ENCODE peak calls at places on chromosomes 12 and 14, in five cellular contexts. S is ovary, K is gastrocnemius medialis, T is testis, V is uterus. X is an unnamed sample. For H3K36me3, the result is how much of the 10 kb centered on the place peaks cover.

GRCh38 chr12:88590851-88591250 is 10.6 kb upstream of the KITLG start:
- DNase-seq in S (no peak), K (no peak), T (no peak), V (no peak), X (no peak)

GRCh38 chr14:99781853-99782610 is 11.2 kb upstream of the EML1 start:
- DNase-seq in S (no peak), K (no peak), T (no peak), V (no peak), X (no peak)

GRCh38 chr12:104609083-104609844 is 152.5 kb downstream of the CHST11 start:
- DNase-seq in S (no peak), K (no peak), T (no peak), V (no peak), X (no peak)

GRCh38 chr12:100359822-100360221 is 2.9 kb downstream of the SLC17A8 start:
- DNase-seq in S (no peak), K (no peak), T (no peak), V (no peak), X (no peak)

GRCh38 chr12:116130431-116130830 is 147.1 kb downstream of the MED13L start:
- DNase-seq in S (no peak), K (no peak), T (no peak), V (no peak), X (no peak)

GRCh38 chr14:104800600-104801283 is at the start of gene ZBTB42:
- DNase-seq in S (peak), K (peak), T (peak), V (peak), X (peak)

GRCh38 chr14:34331728-34332623 is 130.1 kb downstream of the SPTSSA start:
- DNase-seq in S (peak), K (peak), T (peak), V (peak), X (peak)

GRCh38 chr14:100904307-100905019 is 941 bp upstream of the RTL1 start:
- DNase-seq in S (peak), K (no peak), T (peak), V (no peak), X (no peak)

GRCh38 chr14:101721951-101722661 is 39.4 kb upstream of the PPP2R5C start:
- DNase-seq in S (no peak), K (peak), T (no peak), V (no peak), X (peak)

GRCh38 chr12:1217191-1217949 is 226.3 kb downstream of the ERC1 start:
- DNase-seq in S (no peak), K (no peak), T (no peak), V (no peak), X (no peak)

GRCh38 chr14:96090441-96091148 is 51.4 kb downstream of the C14orf132 start:
- DNase-seq in S (peak), K (no peak), T (peak), V (peak), X (peak)

GRCh38 chr14:104732931-104733681 is 9.1 kb downstream of the ADSS1 start:
- DNase-seq in S (no peak), K (peak), T (no peak), V (no peak), X (no peak)

GRCh38 chr12:44774815-44775411 is 101.2 kb downstream of the NELL2 start:
- DNase-seq in S (no peak), K (no peak), T (peak), V (no peak), X (no peak)

GRCh38 chr14:49206832-49207231 is 379.3 kb downstream of the RPS29 start:
- DNase-seq in S (peak), K (no peak), T (no peak), V (no peak), X (no peak)

GRCh38 chr12:524167-524951 is 64.6 kb downstream of the B4GALNT3 start:
- DNase-seq in S (no peak), K (no peak), T (no peak), V (no peak), X (no peak)

GRCh38 chr12:93466625-93467350 is 526 bp upstream of the MRPL42 start:
- DNase-seq in S (peak), K (no peak), T (no peak), V (peak), X (no peak)

GRCh38 chr12:28857327-28857726 is 291.8 kb upstream of the FAR2 start:
- DNase-seq in S (no peak), K (no peak), T (no peak), V (no peak), X (no peak)

GRCh38 chr12:25458047-25458552 is 95.0 kb downstream of the LMNTD1 start:
- DNase-seq in S (no peak), K (no peak), T (no peak), V (no peak), X (no peak)

GRCh38 chr14:60184597-60185555 is 19.7 kb upstream of the DHRS7 start:
- DNase-seq in S (no peak), K (no peak), T (no peak), V (no peak), X (no peak)

GRCh38 chr14:99996951-99997571 is 68.2 kb upstream of the EVL start:
- DNase-seq in S (no peak), K (no peak), T (no peak), V (no peak), X (no peak)

GRCh38 chr14:86780461-86780860 is 1212.5 kb downstream of the GALC start:
- DNase-seq in S (no peak), K (no peak), T (no peak), V (no peak), X (no peak)

GRCh38 chr12:41287500-41287899 is 99.4 kb downstream of the PDZRN4 start:
- DNase-seq in S (no peak), K (no peak), T (no peak), V (no peak), X (no peak)

GRCh38 chr12:12273291-12273957 is 6.6 kb upstream of the LRP6 start:
- DNase-seq in S (no peak), K (no peak), T (no peak), V (no peak), X (no peak)

DNA sequence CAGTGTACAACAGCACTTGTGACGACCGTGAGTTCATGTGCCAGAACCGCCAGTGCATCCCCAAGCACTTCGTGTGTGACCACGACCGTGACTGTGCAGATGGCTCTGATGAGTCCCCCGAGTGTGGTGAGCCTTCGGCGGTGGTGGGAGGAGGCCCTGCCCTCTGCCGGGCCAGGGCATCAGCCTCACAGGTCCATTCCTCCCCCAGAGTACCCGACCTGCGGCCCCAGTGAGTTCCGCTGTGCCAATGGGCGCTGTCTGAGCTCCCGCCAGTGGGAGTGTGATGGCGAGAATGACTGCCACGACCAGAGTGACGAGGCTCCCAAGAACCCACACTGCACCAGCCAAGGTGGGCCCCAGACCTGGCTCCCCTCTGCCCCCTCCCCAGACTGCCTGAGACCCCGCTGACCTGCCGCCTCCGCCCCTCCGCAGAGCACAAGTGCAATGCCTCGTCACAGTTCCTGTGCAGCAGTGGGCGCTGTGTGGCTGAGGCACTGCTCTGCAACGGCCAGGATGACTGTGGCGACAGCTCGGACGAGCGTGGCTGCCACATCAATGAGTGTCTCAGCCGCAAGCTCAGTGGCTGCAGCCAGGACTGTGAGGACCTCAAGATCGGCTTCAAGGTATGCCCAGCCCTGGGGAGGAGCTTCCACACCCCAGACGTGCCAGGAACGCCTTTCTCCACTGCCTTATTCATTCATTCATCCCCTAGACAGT is 20.8 kb upstream of the NXPH4 start:
- DNase-seq in S (no peak), K (no peak), T (no peak), V (no peak), X (no peak)
- H3K36me3 ChIP-seq in S (under half), K (under half), T (under half), V (under half), X (half or more)

GRCh38 chr14:74571901-74572828 is 39.9 kb downstream of the LTBP2 start:
- DNase-seq in S (peak), K (no peak), T (peak), V (peak), X (no peak)
- TF ChIP-seq POLR2A in S (no peak), K (no peak), T (no peak), V (peak), X (no peak)

GRCh38 chr14:22383515-22384166 is 205.4 kb downstream of the DAD1 start:
- DNase-seq in S (no peak), K (no peak), T (no peak), V (no peak), X (no peak)

GRCh38 chr14:22382395-22382794 is 206.6 kb downstream of the DAD1 start:
- DNase-seq in S (no peak), K (no peak), T (no peak), V (no peak), X (no peak)

GRCh38 chr14:22381751-22382150 is 207.3 kb downstream of the DAD1 start:
- DNase-seq in S (no peak), K (no peak), T (no peak), V (no peak), X (no peak)

GRCh38 chr14:22384167-22384549 is 204.9 kb downstream of the DAD1 start:
- DNase-seq in S (no peak), K (no peak), T (no peak), V (no peak), X (no peak)

GRCh38 chr14:22382955-22383354 is 206.1 kb downstream of the DAD1 start:
- DNase-seq in S (no peak), K (no peak), T (no peak), V (no peak), X (no peak)
- H3K4me3 ChIP-seq in S (no peak), K (no peak), T (no peak), V (no peak), X (no peak)

DNA sequence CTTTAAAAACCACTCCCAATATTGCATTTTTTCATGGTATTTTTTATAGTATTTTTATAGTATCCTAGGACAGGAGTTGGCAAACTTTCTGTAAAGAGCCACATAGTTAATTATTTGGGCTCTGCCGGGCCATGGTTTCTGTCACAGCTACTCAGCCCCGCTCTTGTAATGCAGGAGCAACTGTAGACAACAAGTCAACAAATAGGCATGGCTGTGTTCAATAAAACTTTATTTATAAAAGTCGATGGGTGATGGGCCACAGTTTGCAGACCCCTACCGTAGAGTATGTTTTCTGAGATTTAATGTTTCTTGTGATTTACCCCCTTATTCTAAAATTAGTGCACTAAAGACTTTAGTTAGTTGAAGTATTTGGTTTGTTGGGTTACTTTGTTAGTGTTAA is 25.5 kb downstream of the MDM2 start:
- DNase-seq in S (no peak), K (no peak), T (no peak), V (no peak), X (no peak)
- H3K36me3 ChIP-seq in S (under half), K (half or more), T (under half), V (under half), X (under half)

DNA sequence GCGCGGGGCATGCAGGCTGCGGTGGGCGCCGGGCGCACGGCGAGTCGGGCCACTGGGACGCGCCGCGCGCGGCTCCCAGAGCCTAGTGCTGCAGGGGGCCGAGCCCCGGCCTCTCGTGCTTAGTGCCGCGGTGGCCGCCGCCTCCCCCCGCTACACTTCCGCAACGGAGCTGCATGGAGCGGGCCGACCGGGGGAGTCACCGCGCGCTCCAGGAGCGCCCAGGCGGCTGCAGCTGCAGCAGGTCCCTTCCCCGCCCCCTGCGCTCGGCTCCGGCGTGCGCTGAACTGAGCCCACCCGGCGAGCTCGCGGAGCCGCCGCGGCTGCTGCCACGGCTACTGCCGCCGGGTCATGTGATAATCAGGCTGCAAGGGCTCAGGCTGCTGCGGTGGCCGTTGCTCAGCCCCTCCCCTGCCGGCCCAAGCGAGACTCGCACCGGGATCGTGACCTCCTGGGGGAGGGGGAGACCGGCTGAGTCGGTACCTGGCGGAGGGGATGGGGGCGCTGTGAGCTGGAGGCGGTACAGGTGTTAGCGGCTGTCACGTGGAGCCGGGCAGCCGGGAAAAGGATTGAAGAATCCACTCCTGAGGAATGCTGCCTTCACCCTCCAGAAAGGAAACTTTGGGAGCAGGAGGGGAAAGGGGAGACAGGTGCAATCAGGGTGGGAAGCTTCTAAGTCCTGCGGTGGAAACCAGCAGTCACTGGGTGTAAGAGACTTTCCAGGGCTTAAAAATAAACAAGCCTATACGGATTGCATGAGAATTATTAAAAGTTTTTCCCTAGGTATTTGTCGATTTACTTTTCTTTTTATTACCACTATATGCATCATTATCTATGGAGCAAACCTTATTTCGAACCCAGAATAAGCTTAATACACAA is at the start of gene PPM1H:
- DNase-seq in S (peak), K (peak), T (peak), V (peak), X (peak)
- TF ChIP-seq POLR2A in S (no peak), K (peak), T (no peak), V (peak), X (peak)

DNA sequence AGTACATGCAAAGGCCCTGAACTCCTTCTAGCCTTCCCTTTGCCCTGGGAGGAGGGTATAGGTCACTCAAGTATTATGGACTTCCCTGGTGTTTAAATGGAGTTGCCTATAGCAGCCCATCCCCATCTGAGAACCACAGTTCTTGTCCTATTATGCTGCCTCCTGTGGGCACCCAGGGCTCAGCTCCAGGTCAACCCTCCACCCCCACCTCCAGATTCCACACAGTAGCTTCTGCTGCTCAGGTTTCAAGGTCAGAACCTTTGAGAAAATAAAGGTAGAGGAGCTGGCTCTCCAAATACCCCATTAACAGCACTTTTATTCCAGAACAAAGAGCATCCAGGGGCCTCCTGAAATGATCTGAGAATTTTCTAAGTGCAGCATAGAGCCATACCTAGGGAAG is 57.4 kb downstream of the ACTN1 start:
- DNase-seq in S (no peak), K (no peak), T (no peak), V (no peak), X (no peak)
- H3K4me3 ChIP-seq in S (no peak), K (no peak), T (no peak), V (no peak), X (no peak)

GRCh38 chr12:51067771-51068170 is 15.6 kb downstream of the CSRNP2 start:
- DNase-seq in S (no peak), K (no peak), T (no peak), V (no peak), X (no peak)
- H3K36me3 ChIP-seq in S (under half), K (half or more), T (under half), V (under half), X (under half)

X was measured in heart left ventricle.